ENCODE peak calls at places on chromosomes 6 and 20, in four cellular contexts. Y is fibroblast of lung, T is lung, U is astrocyte. J is an unnamed sample.
A peak's percentile ranks its signal among the peaks of the same experiment; 100 is the strongest.

GRCh38 chr20:8744228-8744844 is 324.6 kb upstream of the PLCB4 start:
- DNase-seq in U (no peak), T (no peak), Y (no peak), J (no peak)

GRCh38 chr20:63315982-63316491 is 23.1 kb downstream of the COL20A1 start:
- DNase-seq in Y (no peak), T (no peak), U (no peak), J (no peak)

GRCh38 chr20:10802201-10802600 is 128.4 kb upstream of the JAG1 start:
- DNase-seq in Y (peak; percentile 74), U (peak; percentile 68), T (no peak), J (no peak)

GRCh38 chr20:34562643-34563042 is 4.1 kb downstream of the MAP1LC3A start:
- DNase-seq in T (no peak), Y (peak; percentile 6), U (no peak), J (no peak)

GRCh38 chr6:45378324-45378926 is 691 bp upstream of the SUPT3H start:
- DNase-seq in Y (no peak), U (peak; percentile 59), T (peak; percentile 30), J (no peak)

GRCh38 chr20:53045941-53046340 is 73.8 kb downstream of the TSHZ2 start:
- DNase-seq in Y (no peak), U (no peak), T (no peak), J (peak; percentile 33)

GRCh38 chr20:36950432-36951197 is 893 bp downstream of the SAMHD1 start:
- DNase-seq in T (peak; percentile 31), Y (peak; percentile 10), U (no peak), J (peak; percentile 48)

GRCh38 chr6:26284537-26285142 is 80.4 kb upstream of the BTN3A2 start:
- DNase-seq in Y (peak; percentile 74), T (peak; percentile 56), U (peak; percentile 57), J (peak; percentile 53)

GRCh38 chr6:121439456-121440250 is 4.2 kb downstream of the GJA1 start:
- DNase-seq in Y (peak; percentile 21), U (no peak), T (no peak), J (no peak)

GRCh38 chr20:43767686-43768474 is 41.1 kb upstream of the GTSF1L start:
- DNase-seq in T (no peak), Y (peak; percentile 61), U (peak; percentile 43), J (no peak)

GRCh38 chr6:14550817-14551216 is 433.2 kb downstream of the CD83 start:
- DNase-seq in T (no peak), Y (no peak), U (no peak), J (no peak)

GRCh38 chr6:109998159-109998785 is 20.2 kb downstream of the GPR6 start:
- DNase-seq in U (no peak), Y (no peak), T (no peak), J (no peak)
- H3K27ac ChIP-seq in U (no peak overlapping the region), Y (no peak overlapping the region), T (no peak overlapping the region), J (no peak overlapping the region)

DNA sequence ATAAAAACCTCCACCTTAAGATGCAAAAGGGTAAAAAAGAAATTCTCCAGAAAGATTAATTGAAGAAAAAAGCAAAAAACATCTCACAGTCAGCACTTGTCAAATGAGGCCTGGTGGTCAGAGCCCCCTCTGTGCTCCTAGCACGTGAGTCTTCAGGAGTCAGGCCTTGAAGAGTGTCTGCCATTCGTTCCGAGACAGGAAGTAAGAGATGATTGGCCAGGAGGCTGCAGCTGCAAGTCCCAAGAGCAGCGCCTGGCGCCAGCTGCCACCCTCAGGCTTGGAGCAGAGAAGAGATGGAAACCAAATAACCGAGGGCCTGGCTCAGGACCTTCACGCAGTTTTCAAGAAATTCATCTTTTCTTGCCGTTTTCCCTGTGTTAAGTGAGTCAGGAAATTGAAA is 65.0 kb downstream of the FAM120B start:
- DNase-seq in Y (no peak), U (no peak), T (no peak), J (no peak)
- H3K27ac ChIP-seq in Y (no peak overlapping the region), U (no peak overlapping the region), T (no peak overlapping the region), J (no peak overlapping the region)

DNA sequence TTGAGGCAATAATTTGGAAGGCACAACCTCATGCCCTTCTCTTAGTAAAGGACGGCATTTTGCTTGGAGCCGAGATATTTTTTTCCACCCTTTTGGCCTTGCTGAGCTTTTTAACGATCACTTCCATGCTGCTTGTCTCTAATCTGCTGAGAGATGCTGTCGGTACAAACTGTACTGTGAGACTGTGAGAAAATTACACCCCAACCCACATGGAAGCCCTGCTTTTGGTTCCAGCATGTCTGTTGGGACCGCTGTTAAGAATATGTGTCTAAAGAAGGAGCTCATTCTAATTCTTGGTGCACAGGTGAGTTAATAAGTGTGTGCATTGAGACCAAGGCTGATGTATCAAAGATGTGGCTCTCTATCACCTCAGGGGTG is 304.5 kb upstream of the MAP3K7 start:
- DNase-seq in U (no peak), T (no peak), Y (no peak), J (no peak)
- H3K27ac ChIP-seq in U (no peak overlapping the region), T (no peak overlapping the region), Y (no peak overlapping the region), J (no peak overlapping the region)

GRCh38 chr6:48486373-48486772 is 375.4 kb upstream of the PTCHD4 start:
- DNase-seq in T (no peak), U (no peak), Y (no peak), J (no peak)
- H3K27ac ChIP-seq in T (no peak overlapping the region), U (no peak overlapping the region), Y (no peak overlapping the region), J (no peak overlapping the region)

GRCh38 chr6:168215121-168215808 is 104.3 kb downstream of the DACT2 start:
- DNase-seq in U (no peak), Y (no peak), T (no peak), J (no peak)

GRCh38 chr6:168217880-168218537 is 101.6 kb downstream of the DACT2 start:
- DNase-seq in T (no peak), U (no peak), Y (no peak), J (no peak)

GRCh38 chr6:168216139-168216538 is 103.4 kb downstream of the DACT2 start:
- DNase-seq in Y (no peak), U (no peak), T (no peak), J (no peak)

GRCh38 chr6:168217216-168217879 is 102.2 kb downstream of the DACT2 start:
- DNase-seq in T (no peak), Y (no peak), U (no peak), J (no peak)

DNA sequence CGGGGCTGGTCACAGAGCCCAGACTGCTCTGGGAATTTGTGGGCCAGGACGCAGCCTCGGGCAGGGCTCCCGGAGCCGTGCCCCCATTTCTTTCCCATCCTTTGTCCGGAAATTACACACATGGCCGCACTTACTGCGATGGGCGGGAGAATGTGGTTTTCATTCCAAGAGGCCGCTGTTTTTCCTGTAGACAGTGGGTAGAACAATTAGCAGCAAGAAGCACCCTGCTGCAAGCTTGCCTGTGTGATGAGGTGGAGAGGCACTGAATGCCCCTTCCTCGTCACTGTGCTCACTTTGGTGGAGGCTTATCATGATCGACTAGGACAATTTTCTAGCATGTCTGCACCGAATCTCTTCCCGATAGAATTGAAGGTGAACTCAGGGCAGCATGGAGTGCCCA is 102.8 kb downstream of the DACT2 start:
- DNase-seq in Y (peak; percentile 8), T (no peak), U (no peak), J (no peak)
- H3K27ac ChIP-seq in Y (no peak overlapping the region), T (no peak overlapping the region), U (no peak overlapping the region), J (no peak overlapping the region)

GRCh38 chr20:25046181-25046641 is 11.7 kb downstream of the ACSS1 start:
- DNase-seq in U (no peak), T (no peak), Y (no peak), J (no peak)

GRCh38 chr20:25045343-25045712 is 12.6 kb downstream of the ACSS1 start:
- DNase-seq in Y (no peak), T (no peak), U (no peak), J (no peak)

GRCh38 chr20:25048519-25048952 is 9.4 kb downstream of the ACSS1 start:
- DNase-seq in T (peak; percentile 54), Y (no peak), U (no peak), J (no peak)

GRCh38 chr20:25047766-25048165 is 10.2 kb downstream of the ACSS1 start:
- DNase-seq in U (no peak), Y (no peak), T (no peak), J (peak; percentile 8)

DNA sequence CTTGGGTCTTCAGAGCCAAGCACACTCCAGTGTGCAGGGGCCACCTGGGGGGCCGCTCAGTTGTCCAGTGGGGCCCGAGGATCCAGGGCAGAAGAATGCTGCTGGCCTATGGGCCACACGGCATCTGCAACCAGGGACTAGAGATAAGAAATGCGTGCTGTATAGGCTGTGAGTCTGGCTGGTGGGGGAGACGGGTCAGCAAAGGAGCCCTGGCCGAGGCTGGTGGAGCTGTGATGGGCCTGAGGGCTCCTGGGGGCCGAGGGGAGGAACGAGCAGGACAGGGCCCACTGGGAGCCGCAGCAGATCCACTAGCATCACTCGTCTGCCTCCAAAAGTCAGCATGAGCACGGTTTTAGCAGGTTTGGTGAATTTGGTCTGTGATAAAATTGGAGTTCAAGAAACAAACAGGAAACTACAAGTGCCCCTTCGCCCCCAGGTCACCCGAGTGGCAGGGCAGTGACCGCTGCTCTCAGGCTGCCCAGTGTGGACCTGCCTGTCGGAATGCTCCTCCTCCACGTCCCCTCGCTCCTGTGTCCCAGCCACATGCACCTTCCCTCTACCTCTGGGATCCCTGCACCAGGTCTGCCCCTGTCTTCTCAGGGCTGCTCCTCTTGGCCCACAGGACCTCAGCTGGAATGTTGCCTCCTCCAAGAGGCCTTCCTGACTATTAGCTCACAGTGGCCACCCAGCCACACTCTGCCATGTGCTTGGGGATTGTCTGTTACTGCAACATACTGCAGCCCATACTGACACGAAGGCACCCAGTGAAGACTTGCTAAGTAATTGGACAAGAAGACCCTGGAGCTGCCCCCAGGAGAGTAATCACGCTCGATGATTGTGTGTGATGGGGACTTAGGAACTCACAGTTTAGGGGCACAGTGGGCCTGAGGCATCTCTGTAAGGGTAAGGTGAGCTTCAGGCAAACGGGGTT is 10.9 kb downstream of the ACSS1 start:
- DNase-seq in U (no peak), Y (no peak), T (no peak), J (no peak)
- H3K27ac ChIP-seq in U (no peak overlapping the region), Y (no peak overlapping the region), T (peak overlapping the region; percentile 73), J (no peak overlapping the region)

GRCh38 chr6:163405412-163406309 is 8.9 kb upstream of the QKI start:
- DNase-seq in U (no peak), T (peak; percentile 66), Y (peak; percentile 30), J (no peak)
- H3K27ac ChIP-seq in U (peak overlapping the region; percentile 20), T (peak overlapping the region; percentile 60), Y (peak overlapping the region; percentile 11), J (peak overlapping the region; percentile 16)

DNA sequence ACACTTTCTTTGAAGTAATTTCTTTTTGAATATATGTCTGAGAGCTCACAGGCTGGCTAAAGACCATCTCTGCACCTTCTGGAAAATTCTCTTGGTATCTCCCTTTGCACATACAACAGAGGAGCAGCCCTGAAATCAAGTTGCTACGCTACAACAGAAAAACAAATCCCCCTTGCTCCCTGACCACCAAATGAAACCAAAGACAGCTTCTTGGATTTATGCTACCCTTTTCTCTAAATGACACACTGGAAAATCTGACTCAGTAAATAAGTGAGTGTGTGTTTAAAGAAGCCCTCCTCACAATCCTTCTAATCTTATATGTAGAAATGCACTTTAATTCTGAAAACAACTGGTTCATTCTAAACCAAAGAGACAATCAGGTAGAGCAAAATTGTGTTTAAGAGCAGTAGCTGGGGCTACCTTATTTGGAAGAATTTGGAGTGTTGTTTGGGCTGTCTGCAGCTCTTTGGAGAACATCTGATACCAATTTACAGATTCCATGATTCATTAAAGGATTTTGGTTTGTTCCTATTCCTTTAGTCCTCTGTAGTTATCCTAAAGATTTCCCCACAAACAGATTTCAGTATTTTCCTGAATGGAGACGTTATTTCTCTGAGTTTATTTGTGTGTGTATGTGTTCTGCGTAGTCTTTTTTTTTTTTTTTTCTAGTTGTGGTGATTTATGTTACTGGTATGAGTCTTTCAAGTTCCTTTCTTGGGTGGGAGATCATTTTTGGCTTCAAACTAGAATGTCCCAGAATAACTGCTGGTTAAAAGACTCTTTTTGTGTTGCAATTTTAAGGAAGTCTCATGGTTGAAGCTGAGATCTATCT is 36.4 kb upstream of the UTRN start:
- DNase-seq in Y (peak; percentile 89), T (no peak), U (peak; percentile 88), J (no peak)
- H3K27ac ChIP-seq in Y (peak overlapping the region; percentile 27), T (no peak overlapping the region), U (peak overlapping the region; percentile 65), J (no peak overlapping the region)

J was measured in CD4-positive, alpha-beta memory T cell.